ENCODE peak calls at places on chromosomes 16 and 17, in five cellular contexts. One of them, this sample, is unnamed.

GRCh38 chr17:63946440-63947363 is 14.6 kb upstream of the CD79B start:
- DNase-seq in cardiac muscle cell: peak; percentile 36
- DNase-seq in aorta: no peak
- DNase-seq in CD8-positive, alpha-beta memory T cell: peak; percentile 64
- DNase-seq in uterus: no peak
- DNase-seq in this sample: no peak

GRCh38 chr16:11211061-11211976 is 44.7 kb downstream of the SOCS1 start:
- DNase-seq in uterus: no peak
- DNase-seq in CD8-positive, alpha-beta memory T cell: no peak
- DNase-seq in aorta: no peak
- DNase-seq in cardiac muscle cell: no peak
- DNase-seq in this sample: no peak

GRCh38 chr17:44587339-44587738 is 30.1 kb downstream of the FZD2 start:
- DNase-seq in cardiac muscle cell: peak; percentile 94
- DNase-seq in CD8-positive, alpha-beta memory T cell: no peak
- DNase-seq in uterus: peak; percentile 34
- DNase-seq in aorta: peak; percentile 88
- DNase-seq in this sample: no peak

GRCh38 chr17:41404024-41404651 is 6.7 kb upstream of the KRT31 start:
- DNase-seq in cardiac muscle cell: peak; percentile 78
- DNase-seq in aorta: no peak
- DNase-seq in uterus: peak; percentile 49
- DNase-seq in CD8-positive, alpha-beta memory T cell: peak; percentile 5
- DNase-seq in this sample: no peak

GRCh38 chr17:7550359-7550758 is 1.5 kb downstream of the TNFSF12 start:
- DNase-seq in cardiac muscle cell: no peak
- DNase-seq in uterus: no peak
- DNase-seq in aorta: no peak
- DNase-seq in CD8-positive, alpha-beta memory T cell: no peak
- DNase-seq in this sample: no peak

GRCh38 chr17:75024686-75025397 is 12.4 kb downstream of the MRPL58 start:
- DNase-seq in cardiac muscle cell: no peak
- DNase-seq in aorta: no peak
- DNase-seq in uterus: no peak
- DNase-seq in CD8-positive, alpha-beta memory T cell: peak; percentile 21
- DNase-seq in this sample: no peak

GRCh38 chr17:57668332-57668731 is 76.8 kb downstream of the CCDC182 start:
- DNase-seq in aorta: no peak
- DNase-seq in CD8-positive, alpha-beta memory T cell: no peak
- DNase-seq in uterus: no peak
- DNase-seq in cardiac muscle cell: no peak
- DNase-seq in this sample: no peak

GRCh38 chr17:13940858-13941665 is 128.2 kb upstream of the COX10 start:
- DNase-seq in cardiac muscle cell: no peak
- DNase-seq in CD8-positive, alpha-beta memory T cell: no peak
- DNase-seq in uterus: no peak
- DNase-seq in aorta: no peak
- DNase-seq in this sample: no peak

GRCh38 chr16:24723663-24724062 is 5.8 kb upstream of the TNRC6A start:
- DNase-seq in cardiac muscle cell: no peak
- DNase-seq in uterus: no peak
- DNase-seq in CD8-positive, alpha-beta memory T cell: no peak
- DNase-seq in aorta: no peak
- DNase-seq in this sample: no peak

GRCh38 chr17:73571524-73572130 is 72.6 kb downstream of the SDK2 start:
- DNase-seq in uterus: no peak
- DNase-seq in cardiac muscle cell: no peak
- DNase-seq in aorta: no peak
- DNase-seq in CD8-positive, alpha-beta memory T cell: no peak
- DNase-seq in this sample: no peak

GRCh38 chr16:17370233-17371013 is 100.3 kb downstream of the XYLT1 start:
- DNase-seq in uterus: no peak
- DNase-seq in aorta: no peak
- DNase-seq in cardiac muscle cell: peak; percentile 8
- DNase-seq in CD8-positive, alpha-beta memory T cell: no peak
- DNase-seq in this sample: no peak

GRCh38 chr16:4315185-4316102 is at the start of gene GLIS2:
- DNase-seq in uterus: peak; percentile 80
- DNase-seq in aorta: peak; percentile 79
- DNase-seq in cardiac muscle cell: peak; percentile 92
- DNase-seq in CD8-positive, alpha-beta memory T cell: peak; percentile 24
- DNase-seq in this sample: no peak

GRCh38 chr16:58515125-58515870 is at the start of gene SETD6:
- DNase-seq in aorta: peak; percentile 92
- DNase-seq in cardiac muscle cell: peak; percentile 92
- DNase-seq in CD8-positive, alpha-beta memory T cell: peak; percentile 67
- DNase-seq in uterus: peak; percentile 83
- DNase-seq in this sample: peak; percentile 93

GRCh38 chr16:2532494-2533141 is 1.4 kb upstream of the CEMP1 start:
- DNase-seq in aorta: peak; percentile 80
- DNase-seq in CD8-positive, alpha-beta memory T cell: peak; percentile 80
- DNase-seq in uterus: peak; percentile 84
- DNase-seq in cardiac muscle cell: peak; percentile 61
- DNase-seq in this sample: peak; percentile 82

GRCh38 chr17:31095239-31096105 is 695 bp downstream of the NF1 start:
- DNase-seq in uterus: peak; percentile 61
- DNase-seq in CD8-positive, alpha-beta memory T cell: peak; percentile 38
- DNase-seq in aorta: peak; percentile 65
- DNase-seq in cardiac muscle cell: peak; percentile 50
- DNase-seq in this sample: peak; percentile 28

GRCh38 chr17:16906670-16907069 is 65.2 kb downstream of the TNFRSF13B start:
- DNase-seq in CD8-positive, alpha-beta memory T cell: no peak
- DNase-seq in cardiac muscle cell: no peak
- DNase-seq in aorta: no peak
- DNase-seq in uterus: no peak
- DNase-seq in this sample: no peak
- H3K9me3 ChIP-seq in CD8-positive, alpha-beta memory T cell: no peaks in the 10 kb centered on the region
- H3K9me3 ChIP-seq in cardiac muscle cell: no peaks in the 10 kb centered on the region
- H3K9me3 ChIP-seq in aorta: no peaks in the 10 kb centered on the region
- H3K9me3 ChIP-seq in uterus: no peaks in the 10 kb centered on the region
- H3K9me3 ChIP-seq in this sample: no peaks in the 10 kb centered on the region

DNA sequence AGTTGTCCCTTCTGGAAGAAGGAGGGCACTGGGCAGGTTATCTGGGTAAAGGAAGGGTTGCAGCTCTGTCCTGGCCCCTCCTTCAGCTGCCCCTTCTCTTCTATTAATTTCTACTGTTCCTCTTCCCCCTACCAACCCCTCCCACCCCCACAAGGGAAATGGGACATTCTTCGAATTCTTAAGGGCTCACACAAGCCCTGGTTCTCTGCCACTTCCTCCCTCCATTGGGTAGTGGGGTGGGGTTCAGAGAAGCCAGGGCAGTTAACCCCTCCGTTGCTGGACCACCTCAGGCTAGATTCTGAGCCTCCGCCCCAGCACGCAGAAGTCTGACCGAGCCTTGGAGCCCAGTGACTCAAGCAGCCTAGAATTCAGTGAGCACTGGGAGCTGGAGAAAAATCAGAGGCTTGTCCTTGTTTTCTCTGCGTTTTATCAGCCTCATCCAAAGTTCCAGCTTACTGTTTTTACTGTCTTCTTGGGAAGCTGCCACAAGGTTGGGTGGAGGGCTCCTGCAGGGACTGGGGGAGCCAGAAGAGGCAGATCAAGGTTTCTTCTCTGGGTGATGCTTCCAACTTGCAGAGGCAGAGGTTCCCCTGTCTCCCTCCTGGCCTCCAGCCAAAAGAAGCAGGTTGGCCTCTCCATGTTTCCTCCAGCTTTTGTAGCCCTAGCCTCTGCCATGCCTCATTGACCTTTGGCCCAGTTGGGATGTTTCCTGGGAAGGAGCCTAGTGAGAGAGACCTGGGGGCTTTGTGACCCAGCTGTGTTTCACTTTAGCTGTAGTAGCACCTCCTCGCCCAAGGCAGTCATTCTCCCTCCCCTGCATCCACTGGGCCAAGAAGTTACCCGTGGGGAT is 10.2 kb downstream of the LASP1 start:
- DNase-seq in cardiac muscle cell: peak; percentile 87
- DNase-seq in CD8-positive, alpha-beta memory T cell: no peak
- DNase-seq in aorta: peak; percentile 73
- DNase-seq in uterus: peak; percentile 54
- DNase-seq in this sample: no peak
- H3K27ac ChIP-seq in cardiac muscle cell: peak overlapping the region; percentile 88
- H3K27ac ChIP-seq in CD8-positive, alpha-beta memory T cell: no peak overlapping the region
- H3K27ac ChIP-seq in aorta: peak overlapping the region; percentile 44
- H3K27ac ChIP-seq in uterus: peak overlapping the region; percentile 65
- H3K27ac ChIP-seq in this sample: peak overlapping the region; percentile 35

GRCh38 chr16:35463358-35463757 is 2003.9 kb downstream of the TP53TG3F start:
- DNase-seq in cardiac muscle cell: no peak
- DNase-seq in aorta: no peak
- DNase-seq in uterus: no peak
- DNase-seq in CD8-positive, alpha-beta memory T cell: no peak
- DNase-seq in this sample: no peak
- H3K9me3 ChIP-seq in cardiac muscle cell: no peaks in the 10 kb centered on the region
- H3K9me3 ChIP-seq in aorta: no peaks in the 10 kb centered on the region
- H3K9me3 ChIP-seq in uterus: no peaks in the 10 kb centered on the region
- H3K9me3 ChIP-seq in CD8-positive, alpha-beta memory T cell: peaks cover 5% of the 10 kb centered on the region
- H3K9me3 ChIP-seq in this sample: no peaks in the 10 kb centered on the region

DNA sequence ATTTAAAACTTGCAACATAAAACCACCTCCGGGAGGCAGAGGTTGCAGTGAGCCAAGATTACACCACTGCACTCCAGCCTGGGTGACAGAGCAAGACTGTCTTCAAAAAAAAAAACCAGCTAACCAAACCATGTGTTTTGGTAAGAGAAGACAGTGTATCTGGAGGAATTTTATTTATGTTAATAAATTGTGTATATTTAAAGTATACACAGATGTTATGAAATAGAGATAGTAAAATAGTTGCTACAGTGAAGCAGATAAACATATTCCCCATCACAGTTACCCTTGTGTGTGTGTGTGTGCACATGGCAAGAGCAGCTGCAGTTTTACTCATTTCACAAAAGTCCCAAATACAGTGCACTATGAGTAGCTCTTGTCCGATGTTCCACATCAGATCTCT is 54.8 kb upstream of the CRISPLD2 start:
- DNase-seq in uterus: no peak
- DNase-seq in CD8-positive, alpha-beta memory T cell: no peak
- DNase-seq in aorta: no peak
- DNase-seq in cardiac muscle cell: no peak
- DNase-seq in this sample: no peak
- H3K27ac ChIP-seq in uterus: no peak overlapping the region
- H3K27ac ChIP-seq in CD8-positive, alpha-beta memory T cell: no peak overlapping the region
- H3K27ac ChIP-seq in aorta: no peak overlapping the region
- H3K27ac ChIP-seq in cardiac muscle cell: no peak overlapping the region
- H3K27ac ChIP-seq in this sample: no peak overlapping the region

GRCh38 chr17:53948323-53948722 is 125.6 kb downstream of the KIF2B start:
- DNase-seq in CD8-positive, alpha-beta memory T cell: no peak
- DNase-seq in cardiac muscle cell: no peak
- DNase-seq in aorta: no peak
- DNase-seq in uterus: no peak
- DNase-seq in this sample: no peak

GRCh38 chr17:53950207-53950857 is 127.6 kb downstream of the KIF2B start:
- DNase-seq in aorta: no peak
- DNase-seq in cardiac muscle cell: no peak
- DNase-seq in CD8-positive, alpha-beta memory T cell: no peak
- DNase-seq in uterus: no peak
- DNase-seq in this sample: no peak

GRCh38 chr17:53949473-53950090 is 126.9 kb downstream of the KIF2B start:
- DNase-seq in uterus: no peak
- DNase-seq in CD8-positive, alpha-beta memory T cell: no peak
- DNase-seq in cardiac muscle cell: no peak
- DNase-seq in aorta: no peak
- DNase-seq in this sample: no peak

GRCh38 chr17:53950858-53951250 is 128.1 kb downstream of the KIF2B start:
- DNase-seq in cardiac muscle cell: no peak
- DNase-seq in uterus: no peak
- DNase-seq in CD8-positive, alpha-beta memory T cell: no peak
- DNase-seq in aorta: no peak
- DNase-seq in this sample: no peak
- H3K9me3 ChIP-seq in cardiac muscle cell: no peaks in the 10 kb centered on the region
- H3K9me3 ChIP-seq in uterus: no peaks in the 10 kb centered on the region
- H3K9me3 ChIP-seq in CD8-positive, alpha-beta memory T cell: peaks cover 12% of the 10 kb centered on the region
- H3K9me3 ChIP-seq in aorta: no peaks in the 10 kb centered on the region
- H3K9me3 ChIP-seq in this sample: no peaks in the 10 kb centered on the region

DNA sequence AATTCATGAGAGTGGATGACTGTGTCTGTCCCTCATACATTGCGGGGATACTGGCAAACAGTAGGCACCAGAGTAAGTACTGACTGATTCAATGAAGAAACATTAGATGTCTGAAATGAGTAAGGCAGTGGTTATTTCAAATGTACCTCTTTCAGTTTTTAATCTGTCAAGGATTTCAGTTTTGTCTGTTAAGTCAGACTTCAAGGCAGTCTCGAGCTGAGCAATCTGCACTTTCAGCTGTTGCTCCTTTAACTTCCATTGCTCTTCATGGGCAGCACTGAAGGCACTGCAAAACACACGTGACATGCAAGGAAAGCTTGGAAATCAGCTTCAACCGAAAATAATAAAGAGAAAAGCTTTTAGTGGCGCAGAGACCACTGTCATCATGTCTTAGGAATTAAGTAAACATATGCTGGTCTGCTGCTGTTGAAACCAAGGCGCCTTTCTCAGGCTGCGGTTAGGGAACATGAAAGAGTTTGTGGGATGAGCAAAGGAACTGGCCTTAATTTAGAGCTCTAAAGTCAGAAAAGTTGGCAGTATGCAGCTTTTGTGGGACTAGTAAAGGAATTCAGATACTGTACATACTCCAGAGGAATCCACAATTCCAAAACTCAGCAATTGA is 38.8 kb downstream of the RPGRIP1L start:
- DNase-seq in cardiac muscle cell: peak; percentile 91
- DNase-seq in aorta: peak; percentile 48
- DNase-seq in uterus: no peak
- DNase-seq in CD8-positive, alpha-beta memory T cell: no peak
- DNase-seq in this sample: no peak
- H3K27ac ChIP-seq in cardiac muscle cell: no peak overlapping the region
- H3K27ac ChIP-seq in aorta: peak overlapping the region; percentile 43
- H3K27ac ChIP-seq in uterus: no peak overlapping the region
- H3K27ac ChIP-seq in CD8-positive, alpha-beta memory T cell: no peak overlapping the region
- H3K27ac ChIP-seq in this sample: no peak overlapping the region

DNA sequence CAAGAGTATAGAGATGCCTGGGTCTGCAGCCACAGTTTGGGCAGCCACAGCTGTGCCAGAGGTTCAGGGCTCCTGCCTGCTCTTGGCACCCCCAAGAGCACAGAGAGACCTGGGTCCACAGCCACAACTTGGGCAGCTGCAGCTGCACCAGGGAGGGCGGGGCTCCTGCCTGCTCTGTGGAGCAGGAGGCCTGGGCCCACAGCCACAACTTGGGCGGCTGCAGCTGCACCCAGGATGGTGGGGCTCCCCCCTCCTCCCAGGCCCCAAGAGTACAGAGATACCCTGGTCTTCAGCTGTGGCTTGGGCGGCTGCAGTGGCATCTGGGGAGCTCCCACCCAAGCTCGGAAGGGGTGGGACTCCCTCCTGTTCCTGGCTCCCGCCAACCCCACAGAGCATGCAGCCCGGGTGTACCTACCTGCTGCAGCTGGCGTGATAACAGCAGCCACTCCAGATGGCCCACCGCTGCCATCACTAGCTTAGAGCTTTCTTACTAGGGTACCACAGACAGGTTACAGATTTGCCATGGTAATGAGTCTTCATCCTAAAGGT is 72.7 kb downstream of the PHKB start:
- DNase-seq in CD8-positive, alpha-beta memory T cell: no peak
- DNase-seq in uterus: no peak
- DNase-seq in cardiac muscle cell: no peak
- DNase-seq in aorta: no peak
- DNase-seq in this sample: no peak
- H3K9me3 ChIP-seq in CD8-positive, alpha-beta memory T cell: no peaks in the 10 kb centered on the region
- H3K9me3 ChIP-seq in uterus: no peaks in the 10 kb centered on the region
- H3K9me3 ChIP-seq in cardiac muscle cell: no peaks in the 10 kb centered on the region
- H3K9me3 ChIP-seq in aorta: peaks cover 1% of the 10 kb centered on the region
- H3K9me3 ChIP-seq in this sample: no peaks in the 10 kb centered on the region